ENCODE peak calls at places on chromosomes 1 and 21, in seven cellular contexts. One of them, this sample, is unnamed.

GRCh38 chr1:16187748-16188401 is 24.6 kb downstream of the ARHGEF19 start:
- DNase-seq in transverse colon: peak; percentile 82
- DNase-seq in small intestine: peak; percentile 74
- DNase-seq in adrenal gland: peak; percentile 75
- DNase-seq in SJSA1: peak; percentile 75
- DNase-seq in brain microvascular endothelial cell: peak; percentile 77
- DNase-seq in left lung: peak; percentile 72
- DNase-seq in this sample: peak; percentile 91

GRCh38 chr1:170568197-170568596 is 36.2 kb downstream of the GORAB start:
- DNase-seq in transverse colon: no peak
- DNase-seq in small intestine: no peak
- DNase-seq in adrenal gland: no peak
- DNase-seq in SJSA1: no peak
- DNase-seq in brain microvascular endothelial cell: no peak
- DNase-seq in left lung: no peak
- DNase-seq in this sample: no peak

GRCh38 chr1:89790592-89790991 is 30.2 kb upstream of the LRRC8D start:
- DNase-seq in transverse colon: no peak
- DNase-seq in small intestine: no peak
- DNase-seq in adrenal gland: no peak
- DNase-seq in SJSA1: no peak
- DNase-seq in brain microvascular endothelial cell: no peak
- DNase-seq in left lung: no peak
- DNase-seq in this sample: no peak

GRCh38 chr1:47582891-47583608 is 145.2 kb downstream of the FOXD2 start:
- DNase-seq in transverse colon: no peak
- DNase-seq in small intestine: no peak
- DNase-seq in adrenal gland: no peak
- DNase-seq in SJSA1: no peak
- DNase-seq in brain microvascular endothelial cell: peak; percentile 31
- DNase-seq in left lung: no peak
- DNase-seq in this sample: no peak

GRCh38 chr1:117599822-117600221 is 6.0 kb upstream of the TENT5C start:
- DNase-seq in transverse colon: peak; percentile 5
- DNase-seq in small intestine: no peak
- DNase-seq in adrenal gland: no peak
- DNase-seq in SJSA1: no peak
- DNase-seq in brain microvascular endothelial cell: no peak
- DNase-seq in left lung: no peak
- DNase-seq in this sample: peak; percentile 80

GRCh38 chr1:182835811-182836210 is 3.3 kb upstream of the DHX9 start:
- DNase-seq in transverse colon: no peak
- DNase-seq in small intestine: no peak
- DNase-seq in adrenal gland: no peak
- DNase-seq in SJSA1: no peak
- DNase-seq in brain microvascular endothelial cell: no peak
- DNase-seq in left lung: no peak
- DNase-seq in this sample: no peak

GRCh38 chr1:204398197-204399125 is 13.2 kb downstream of the PPP1R15B start:
- DNase-seq in transverse colon: peak; percentile 88
- DNase-seq in small intestine: peak; percentile 92
- DNase-seq in adrenal gland: peak; percentile 70
- DNase-seq in SJSA1: peak; percentile 53
- DNase-seq in brain microvascular endothelial cell: peak; percentile 60
- DNase-seq in left lung: peak; percentile 76
- DNase-seq in this sample: peak; percentile 42

GRCh38 chr1:154179951-154180687 is 11.8 kb downstream of the TPM3 start:
- DNase-seq in transverse colon: peak; percentile 32
- DNase-seq in small intestine: peak; percentile 86
- DNase-seq in adrenal gland: peak; percentile 32
- DNase-seq in SJSA1: no peak
- DNase-seq in brain microvascular endothelial cell: no peak
- DNase-seq in left lung: no peak
- DNase-seq in this sample: no peak

GRCh38 chr1:212529211-212529731 is 79.3 kb upstream of the ATF3 start:
- DNase-seq in transverse colon: no peak
- DNase-seq in small intestine: no peak
- DNase-seq in adrenal gland: peak; percentile 77
- DNase-seq in SJSA1: no peak
- DNase-seq in brain microvascular endothelial cell: no peak
- DNase-seq in left lung: no peak
- DNase-seq in this sample: no peak

GRCh38 chr21:44681861-44682579 is at the start of gene KRTAP12-1:
- DNase-seq in transverse colon: no peak
- DNase-seq in small intestine: no peak
- DNase-seq in adrenal gland: no peak
- DNase-seq in SJSA1: no peak
- DNase-seq in brain microvascular endothelial cell: no peak
- DNase-seq in left lung: no peak
- DNase-seq in this sample: no peak

GRCh38 chr1:47983677-47984076 is 13.5 kb downstream of the TRABD2B start:
- DNase-seq in transverse colon: no peak
- DNase-seq in small intestine: no peak
- DNase-seq in adrenal gland: no peak
- DNase-seq in SJSA1: no peak
- DNase-seq in brain microvascular endothelial cell: no peak
- DNase-seq in left lung: no peak
- DNase-seq in this sample: no peak

GRCh38 chr1:202698276-202698675 is 12.0 kb downstream of the SYT2 start:
- DNase-seq in transverse colon: no peak
- DNase-seq in small intestine: no peak
- DNase-seq in adrenal gland: no peak
- DNase-seq in SJSA1: no peak
- DNase-seq in brain microvascular endothelial cell: no peak
- DNase-seq in left lung: no peak
- DNase-seq in this sample: no peak

GRCh38 chr1:175572932-175573871 is 170.2 kb downstream of the TNR start:
- DNase-seq in transverse colon: peak; percentile 9
- DNase-seq in small intestine: peak; percentile 81
- DNase-seq in adrenal gland: no peak
- DNase-seq in SJSA1: no peak
- DNase-seq in brain microvascular endothelial cell: no peak
- DNase-seq in left lung: no peak
- DNase-seq in this sample: no peak

GRCh38 chr1:71200503-71200902 is 119.7 kb upstream of the ZRANB2 start:
- DNase-seq in transverse colon: no peak
- DNase-seq in small intestine: no peak
- DNase-seq in adrenal gland: no peak
- DNase-seq in SJSA1: no peak
- DNase-seq in brain microvascular endothelial cell: no peak
- DNase-seq in left lung: no peak
- DNase-seq in this sample: no peak

GRCh38 chr1:54610048-54610447 is 13.3 kb downstream of the FAM151A start:
- DNase-seq in transverse colon: no peak
- DNase-seq in small intestine: no peak
- DNase-seq in adrenal gland: peak; percentile 66
- DNase-seq in SJSA1: no peak
- DNase-seq in brain microvascular endothelial cell: peak; percentile 5
- DNase-seq in left lung: no peak
- DNase-seq in this sample: no peak

GRCh38 chr1:171486048-171486519 is 754 bp downstream of the PRRC2C start:
- DNase-seq in transverse colon: peak; percentile 47
- DNase-seq in small intestine: peak; percentile 51
- DNase-seq in adrenal gland: no peak
- DNase-seq in SJSA1: peak; percentile 77
- DNase-seq in brain microvascular endothelial cell: peak; percentile 39
- DNase-seq in left lung: no peak
- DNase-seq in this sample: peak; percentile 22

GRCh38 chr1:231636157-231636556 is 9.6 kb downstream of the DISC1 start:
- DNase-seq in transverse colon: no peak
- DNase-seq in small intestine: no peak
- DNase-seq in adrenal gland: peak; percentile 81
- DNase-seq in SJSA1: peak; percentile 50
- DNase-seq in brain microvascular endothelial cell: peak; percentile 74
- DNase-seq in left lung: no peak
- DNase-seq in this sample: no peak

GRCh38 chr1:14713077-14713476 is 114.6 kb downstream of the KAZN start:
- DNase-seq in transverse colon: no peak
- DNase-seq in small intestine: no peak
- DNase-seq in adrenal gland: no peak
- DNase-seq in SJSA1: no peak
- DNase-seq in brain microvascular endothelial cell: no peak
- DNase-seq in left lung: no peak
- DNase-seq in this sample: no peak

GRCh38 chr1:167911413-167911812 is 2.5 kb downstream of the ADCY10 start:
- DNase-seq in transverse colon: no peak
- DNase-seq in small intestine: no peak
- DNase-seq in adrenal gland: no peak
- DNase-seq in SJSA1: no peak
- DNase-seq in brain microvascular endothelial cell: no peak
- DNase-seq in left lung: no peak
- DNase-seq in this sample: no peak

GRCh38 chr1:226915672-226915995 is 24.5 kb upstream of the COQ8A start:
- DNase-seq in transverse colon: no peak
- DNase-seq in small intestine: peak; percentile 62
- DNase-seq in adrenal gland: no peak
- DNase-seq in SJSA1: no peak
- DNase-seq in brain microvascular endothelial cell: no peak
- DNase-seq in left lung: no peak
- DNase-seq in this sample: no peak

GRCh38 chr1:23561813-23562100 is 2.5 kb upstream of the ID3 start:
- DNase-seq in transverse colon: no peak
- DNase-seq in small intestine: no peak
- DNase-seq in adrenal gland: no peak
- DNase-seq in SJSA1: no peak
- DNase-seq in brain microvascular endothelial cell: no peak
- DNase-seq in left lung: no peak
- DNase-seq in this sample: no peak

GRCh38 chr21:35011681-35012080 is 37.4 kb downstream of the RUNX1 start:
- DNase-seq in transverse colon: no peak
- DNase-seq in small intestine: no peak
- DNase-seq in adrenal gland: no peak
- DNase-seq in SJSA1: peak; percentile 25
- DNase-seq in brain microvascular endothelial cell: no peak
- DNase-seq in left lung: no peak
- DNase-seq in this sample: no peak

GRCh38 chr1:152348447-152348846 is 11.4 kb downstream of the FLG2 start:
- DNase-seq in transverse colon: no peak
- DNase-seq in small intestine: no peak
- DNase-seq in adrenal gland: no peak
- DNase-seq in SJSA1: no peak
- DNase-seq in brain microvascular endothelial cell: no peak
- DNase-seq in left lung: no peak
- DNase-seq in this sample: no peak

GRCh38 chr1:119935915-119936314 is 39.6 kb upstream of the ADAM30 start:
- DNase-seq in transverse colon: no peak
- DNase-seq in small intestine: no peak
- DNase-seq in adrenal gland: no peak
- DNase-seq in SJSA1: no peak
- DNase-seq in brain microvascular endothelial cell: no peak
- DNase-seq in left lung: no peak
- DNase-seq in this sample: no peak

GRCh38 chr1:119943216-119943615 is 46.9 kb upstream of the ADAM30 start:
- DNase-seq in transverse colon: no peak
- DNase-seq in small intestine: no peak
- DNase-seq in adrenal gland: no peak
- DNase-seq in SJSA1: no peak
- DNase-seq in brain microvascular endothelial cell: no peak
- DNase-seq in left lung: no peak
- DNase-seq in this sample: no peak

GRCh38 chr1:119935373-119935772 is 39.1 kb upstream of the ADAM30 start:
- DNase-seq in transverse colon: no peak
- DNase-seq in small intestine: no peak
- DNase-seq in adrenal gland: no peak
- DNase-seq in SJSA1: no peak
- DNase-seq in brain microvascular endothelial cell: no peak
- DNase-seq in left lung: no peak
- DNase-seq in this sample: no peak

GRCh38 chr1:119937198-119937597 is 40.9 kb upstream of the ADAM30 start:
- DNase-seq in transverse colon: no peak
- DNase-seq in small intestine: no peak
- DNase-seq in adrenal gland: no peak
- DNase-seq in SJSA1: no peak
- DNase-seq in brain microvascular endothelial cell: no peak
- DNase-seq in left lung: no peak
- DNase-seq in this sample: no peak

GRCh38 chr1:119940697-119941096 is 44.4 kb upstream of the ADAM30 start:
- DNase-seq in transverse colon: no peak
- DNase-seq in small intestine: no peak
- DNase-seq in adrenal gland: no peak
- DNase-seq in SJSA1: no peak
- DNase-seq in brain microvascular endothelial cell: no peak
- DNase-seq in left lung: no peak
- DNase-seq in this sample: no peak
- H3K27ac ChIP-seq in transverse colon: no peak overlapping the region
- H3K27ac ChIP-seq in small intestine: no peak overlapping the region
- H3K27ac ChIP-seq in adrenal gland: no peak overlapping the region
- H3K27ac ChIP-seq in SJSA1: no peak overlapping the region
- H3K27ac ChIP-seq in brain microvascular endothelial cell: no peak overlapping the region
- H3K27ac ChIP-seq in left lung: no peak overlapping the region
- H3K27ac ChIP-seq in this sample: no peak overlapping the region

GRCh38 chr1:209900734-209901133 is 37.3 kb upstream of the SYT14 start:
- DNase-seq in transverse colon: no peak
- DNase-seq in small intestine: no peak
- DNase-seq in adrenal gland: no peak
- DNase-seq in SJSA1: peak; percentile 46
- DNase-seq in brain microvascular endothelial cell: peak; percentile 69
- DNase-seq in left lung: no peak
- DNase-seq in this sample: no peak
- H3K27ac ChIP-seq in transverse colon: no peak overlapping the region
- H3K27ac ChIP-seq in small intestine: no peak overlapping the region
- H3K27ac ChIP-seq in adrenal gland: no peak overlapping the region
- H3K27ac ChIP-seq in SJSA1: peak overlapping the region; percentile 30
- H3K27ac ChIP-seq in brain microvascular endothelial cell: peak overlapping the region; percentile 59
- H3K27ac ChIP-seq in left lung: no peak overlapping the region
- H3K27ac ChIP-seq in this sample: no peak overlapping the region

DNA sequence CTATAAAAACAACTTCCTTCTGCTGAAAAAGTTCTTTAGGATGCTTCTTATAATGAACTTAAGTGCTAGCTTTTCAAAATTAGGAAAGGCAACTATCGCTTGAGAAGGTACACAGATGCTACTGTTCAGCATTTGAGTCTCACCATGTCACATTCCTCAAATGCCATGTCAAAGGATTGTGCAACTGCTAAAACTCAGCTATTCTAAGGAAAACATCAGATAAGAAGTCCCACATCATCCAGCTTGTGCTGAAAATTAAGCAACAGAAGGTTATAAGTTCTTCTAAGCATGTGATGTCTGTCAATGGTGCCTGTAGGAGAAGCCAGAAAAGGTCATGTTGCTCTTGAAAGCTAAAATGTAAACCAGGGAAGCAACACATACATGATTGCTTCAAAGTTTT is 36.5 kb downstream of the MCOLN2 start:
- DNase-seq in transverse colon: no peak
- DNase-seq in small intestine: no peak
- DNase-seq in adrenal gland: peak; percentile 40
- DNase-seq in SJSA1: no peak
- DNase-seq in brain microvascular endothelial cell: peak; percentile 78
- DNase-seq in left lung: no peak
- DNase-seq in this sample: no peak
- H3K27ac ChIP-seq in transverse colon: no peak overlapping the region
- H3K27ac ChIP-seq in small intestine: no peak overlapping the region
- H3K27ac ChIP-seq in adrenal gland: peak overlapping the region; percentile 27
- H3K27ac ChIP-seq in SJSA1: no peak overlapping the region
- H3K27ac ChIP-seq in brain microvascular endothelial cell: peak overlapping the region; percentile 60
- H3K27ac ChIP-seq in left lung: no peak overlapping the region
- H3K27ac ChIP-seq in this sample: no peak overlapping the region

DNA sequence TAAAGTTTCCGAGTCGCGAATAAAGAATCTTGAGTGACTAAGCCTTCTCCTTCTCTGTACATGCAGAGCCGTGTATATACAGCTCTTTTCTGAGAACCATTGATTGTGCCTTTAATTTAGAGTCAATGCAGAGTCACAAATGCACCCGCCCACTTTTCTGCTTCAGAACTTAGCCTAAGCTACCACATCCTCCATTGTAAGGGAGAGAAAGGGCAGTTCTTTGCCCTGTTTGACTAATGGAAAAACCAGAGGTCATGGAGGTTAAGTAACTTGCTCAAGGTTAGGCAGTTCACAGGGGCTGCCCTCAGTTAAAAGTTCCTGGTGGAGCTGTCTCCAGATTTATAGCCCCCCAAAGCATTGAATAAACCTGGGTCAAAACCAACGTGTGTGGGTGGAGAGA is 139.6 kb downstream of the TOMM20 start:
- DNase-seq in transverse colon: no peak
- DNase-seq in small intestine: no peak
- DNase-seq in adrenal gland: no peak
- DNase-seq in SJSA1: no peak
- DNase-seq in brain microvascular endothelial cell: no peak
- DNase-seq in left lung: no peak
- DNase-seq in this sample: no peak
- H3K27ac ChIP-seq in transverse colon: peak overlapping the region; percentile 84
- H3K27ac ChIP-seq in small intestine: peak overlapping the region; percentile 46
- H3K27ac ChIP-seq in adrenal gland: peak overlapping the region; percentile 87
- H3K27ac ChIP-seq in SJSA1: peak overlapping the region; percentile 93
- H3K27ac ChIP-seq in brain microvascular endothelial cell: peak overlapping the region; percentile 1
- H3K27ac ChIP-seq in left lung: no peak overlapping the region
- H3K27ac ChIP-seq in this sample: no peak overlapping the region